ENCODE peak calls at places on chromosomes 13 and 19, in seven cellular contexts. E is stimulated activated CD4-positive, alpha-beta T cell treated with anti-CD3 and anti-CD28 coated beads, Interleukin-12 subunit alpha, Interleukin-12 subunit beta, amount 100 ng/mL, for 4 hours; R is PC-9; I is osteocyte; M is neural progenitor cell; W is brain microvascular endothelial cell; G is NCI-H1092 treated with DMSO at 0.1 percent for 48 hours. Q is an unnamed sample.
A peak's percentile ranks its signal among the peaks of the same experiment; 100 is the strongest.

GRCh38 chr19:54430306-54431254 is 15.3 kb downstream of the TTYH1 start:
- DNase-seq in W (peak; percentile 25), E (peak; percentile 47), R (peak; percentile 85), G (peak; percentile 12), I (no peak), M (peak; percentile 74), Q (peak; percentile 94)

GRCh38 chr19:17627161-17627560 is 61.0 kb downstream of the UNC13A start:
- DNase-seq in I (no peak), W (no peak), M (no peak), R (no peak), G (no peak), E (no peak), Q (peak; percentile 46)

GRCh38 chr19:5828661-5829566 is 10.6 kb downstream of the FUT6 start:
- DNase-seq in W (no peak), G (peak; percentile 88), I (no peak), R (no peak), M (peak; percentile 83), E (peak; percentile 42), Q (no peak)

GRCh38 chr19:40771101-40771539 is 4.2 kb upstream of the MIA start:
- DNase-seq in E (no peak), W (no peak), M (no peak), I (no peak), R (no peak), G (no peak), Q (no peak)

GRCh38 chr13:32903720-32904119 is 112.5 kb upstream of the KL start:
- DNase-seq in M (no peak), W (peak; percentile 42), I (no peak), R (no peak), G (no peak), E (no peak), Q (no peak)

GRCh38 chr13:80486407-80486806 is 145.5 kb upstream of the SPRY2 start:
- DNase-seq in R (no peak), W (no peak), M (no peak), G (no peak), I (no peak), E (no peak), Q (no peak)

GRCh38 chr19:48554385-48555091 is 2.6 kb downstream of the SULT2B1 start:
- DNase-seq in G (no peak), I (no peak), W (no peak), R (peak; percentile 79), E (no peak), M (peak; percentile 70), Q (peak; percentile 36)

GRCh38 chr19:29485293-29485692 is 40.5 kb upstream of the VSTM2B start:
- DNase-seq in E (no peak), G (no peak), I (no peak), R (no peak), M (no peak), W (no peak), Q (no peak)

GRCh38 chr13:75636339-75637095 is 387 bp downstream of the LMO7 start:
- DNase-seq in W (no peak), E (peak; percentile 27), M (peak; percentile 61), R (peak; percentile 42), G (peak; percentile 34), I (no peak), Q (peak; percentile 75)

GRCh38 chr19:6834433-6834832 is 52.9 kb upstream of the ADGRE1 start:
- DNase-seq in M (no peak), G (no peak), W (no peak), E (no peak), R (no peak), I (no peak), Q (no peak)

GRCh38 chr13:92315265-92315664 is 911.3 kb upstream of the GPC6 start:
- DNase-seq in G (no peak), I (no peak), M (no peak), W (no peak), R (no peak), E (no peak), Q (no peak)

GRCh38 chr19:17468302-17469091 is 1.8 kb upstream of the SLC27A1 start:
- DNase-seq in M (peak; percentile 41), E (no peak), G (no peak), I (no peak), W (no peak), R (no peak), Q (peak; percentile 50)

GRCh38 chr13:66558511-66558910 is 671.6 kb downstream of the PCDH9 start:
- DNase-seq in R (no peak), I (no peak), G (no peak), E (no peak), W (no peak), M (peak; percentile 33), Q (no peak)

GRCh38 chr13:40243047-40243446 is 423.4 kb downstream of the FOXO1 start:
- DNase-seq in R (no peak), I (no peak), E (no peak), G (no peak), M (no peak), W (no peak), Q (no peak)

GRCh38 chr13:81458211-81458610 is 1117.3 kb upstream of the SPRY2 start:
- DNase-seq in G (no peak), R (no peak), E (no peak), I (no peak), W (no peak), M (no peak), Q (no peak)

GRCh38 chr13:89153941-89154340 is 1482.8 kb downstream of the SLITRK5 start:
- DNase-seq in G (no peak), W (no peak), R (no peak), M (no peak), E (no peak), I (no peak), Q (no peak)

GRCh38 chr13:39217471-39217870 is 179.2 kb downstream of the NHLRC3 start:
- DNase-seq in W (no peak), I (no peak), R (no peak), M (no peak), E (no peak), G (no peak), Q (no peak)

GRCh38 chr13:20461481-20461859 is 64.2 kb downstream of the CRYL1 start:
- DNase-seq in W (peak; percentile 38), R (no peak), E (no peak), I (no peak), M (no peak), G (no peak), Q (no peak)

GRCh38 chr13:113209336-113209879 is at the start of gene CUL4A:
- DNase-seq in W (peak; percentile 48), I (peak; percentile 89), R (peak; percentile 58), G (peak; percentile 80), E (peak; percentile 80), M (peak; percentile 95), Q (peak; percentile 66)

GRCh38 chr13:97849305-97849704 is 104.2 kb upstream of the IPO5 start:
- DNase-seq in G (peak; percentile 56), M (peak; percentile 20), R (peak; percentile 46), W (no peak), E (no peak), I (no peak), Q (no peak)

GRCh38 chr19:2555422-2556220 is 79.7 kb downstream of the GADD45B start:
- DNase-seq in W (no peak), G (no peak), M (no peak), R (no peak), I (no peak), E (no peak), Q (peak; percentile 78)

GRCh38 chr13:113159701-113160100 is 1.3 kb downstream of the PROZ start:
- DNase-seq in G (no peak), W (no peak), M (no peak), R (no peak), I (no peak), E (no peak), Q (no peak)

GRCh38 chr19:43229315-43229714 is 23.9 kb upstream of the PSG4 start:
- DNase-seq in I (no peak), W (peak; percentile 25), G (no peak), M (no peak), R (peak; percentile 39), E (no peak), Q (no peak)

GRCh38 chr13:99207511-99207910 is 6.9 kb downstream of the UBAC2 start:
- DNase-seq in W (no peak), G (no peak), M (no peak), I (no peak), R (peak; percentile 3), E (no peak), Q (no peak)

GRCh38 chr13:94800423-94800822 is 88.1 kb upstream of the SOX21 start:
- DNase-seq in M (no peak), R (no peak), E (no peak), W (no peak), I (no peak), G (no peak), Q (no peak)

GRCh38 chr19:4916292-4917082 is 7.2 kb downstream of the UHRF1 start:
- DNase-seq in W (no peak), E (no peak), G (no peak), M (no peak), R (no peak), I (no peak), Q (no peak)

GRCh38 chr13:45333973-45334922 is 6.7 kb downstream of the TPT1 start:
- DNase-seq in R (no peak), E (no peak), G (no peak), M (no peak), W (peak; percentile 47), I (no peak), Q (no peak)

GRCh38 chr13:110312669-110313031 is 5.6 kb downstream of the COL4A2 start:
- DNase-seq in E (no peak), I (no peak), M (no peak), W (peak; percentile 97), G (no peak), R (peak; percentile 85), Q (no peak)

GRCh38 chr13:22744688-22745452 is 435.9 kb upstream of the SGCG start:
- DNase-seq in G (no peak), R (no peak), I (no peak), W (no peak), M (no peak), E (no peak), Q (no peak)

GRCh38 chr13:85108356-85108755 is 690.9 kb downstream of the SLITRK6 start:
- DNase-seq in G (no peak), W (no peak), M (no peak), E (no peak), I (no peak), R (no peak), Q (no peak)

GRCh38 chr19:872266-872951 is 12.9 kb downstream of the CFD start:
- DNase-seq in R (peak; percentile 72), I (peak; percentile 88), M (peak; percentile 85), G (no peak), E (peak; percentile 65), W (no peak), Q (no peak)

GRCh38 chr19:36638862-36639510 is 27.7 kb downstream of the ZNF461 start:
- DNase-seq in W (no peak), G (no peak), I (no peak), M (no peak), R (no peak), E (no peak), Q (no peak)

GRCh38 chr13:96824110-96824509 is 170.2 kb downstream of the OXGR1 start:
- DNase-seq in W (no peak), E (no peak), I (no peak), R (no peak), M (no peak), G (no peak), Q (no peak)

GRCh38 chr19:6587093-6587820 is 3.7 kb downstream of the CD70 start:
- DNase-seq in R (no peak), I (no peak), E (no peak), M (peak; percentile 43), G (no peak), W (no peak), Q (no peak)

GRCh38 chr13:99290890-99291289 is 16.3 kb downstream of the GPR183 start:
- DNase-seq in M (no peak), G (no peak), I (no peak), R (no peak), W (no peak), E (no peak), Q (no peak)

GRCh38 chr13:25733061-25733491 is 318.7 kb downstream of the SHISA2 start:
- DNase-seq in M (no peak), G (no peak), I (no peak), W (peak; percentile 61), R (peak; percentile 58), E (no peak), Q (no peak)

Q was measured in posterior cingulate gyrus.